ENCODE peak calls at places on chromosomes 6 and 20, in eight cellular contexts. One of them, this sample, is unnamed.

GRCh38 chr20:2652724-2653510 is 485 bp downstream of the NOP56 start:
- DNase-seq in spleen: peak; percentile 95
- DNase-seq in prostate gland: peak; percentile 33
- DNase-seq in CD8-positive, alpha-beta T cell: no peak
- DNase-seq in CD8-positive, alpha-beta memory T cell: peak; percentile 41
- DNase-seq in iPS DF 6.9: no peak
- DNase-seq in lung: no peak
- DNase-seq in MM.1S: peak; percentile 36
- DNase-seq in this sample: no peak

GRCh38 chr20:43238833-43239232 is 49.1 kb upstream of the PTPRT start:
- DNase-seq in prostate gland: no peak
- DNase-seq in CD8-positive, alpha-beta memory T cell: no peak
- DNase-seq in MM.1S: no peak
- DNase-seq in iPS DF 6.9: no peak
- DNase-seq in spleen: no peak
- DNase-seq in CD8-positive, alpha-beta T cell: no peak
- DNase-seq in lung: no peak
- DNase-seq in this sample: no peak

GRCh38 chr20:51220293-51220706 is 197.4 kb upstream of the KCNG1 start:
- DNase-seq in lung: no peak
- DNase-seq in MM.1S: no peak
- DNase-seq in spleen: peak; percentile 80
- DNase-seq in CD8-positive, alpha-beta T cell: peak; percentile 21
- DNase-seq in prostate gland: no peak
- DNase-seq in CD8-positive, alpha-beta memory T cell: peak; percentile 42
- DNase-seq in iPS DF 6.9: peak; percentile 47
- DNase-seq in this sample: peak; percentile 53

GRCh38 chr6:2658788-2659187 is 91.9 kb downstream of the MYLK4 start:
- DNase-seq in spleen: no peak
- DNase-seq in MM.1S: no peak
- DNase-seq in lung: no peak
- DNase-seq in CD8-positive, alpha-beta T cell: no peak
- DNase-seq in prostate gland: no peak
- DNase-seq in CD8-positive, alpha-beta memory T cell: no peak
- DNase-seq in iPS DF 6.9: no peak
- DNase-seq in this sample: no peak

GRCh38 chr20:38132910-38133501 is 32.1 kb downstream of the TGM2 start:
- DNase-seq in iPS DF 6.9: no peak
- DNase-seq in CD8-positive, alpha-beta memory T cell: no peak
- DNase-seq in prostate gland: no peak
- DNase-seq in CD8-positive, alpha-beta T cell: no peak
- DNase-seq in lung: no peak
- DNase-seq in MM.1S: no peak
- DNase-seq in spleen: peak; percentile 23
- DNase-seq in this sample: no peak

GRCh38 chr6:157546366-157546765 is 165.4 kb downstream of the ZDHHC14 start:
- DNase-seq in lung: no peak
- DNase-seq in spleen: no peak
- DNase-seq in CD8-positive, alpha-beta T cell: no peak
- DNase-seq in MM.1S: no peak
- DNase-seq in iPS DF 6.9: no peak
- DNase-seq in prostate gland: no peak
- DNase-seq in CD8-positive, alpha-beta memory T cell: no peak
- DNase-seq in this sample: no peak

GRCh38 chr6:89381031-89381430 is 28.5 kb upstream of the UBE2J1 start:
- DNase-seq in prostate gland: no peak
- DNase-seq in spleen: no peak
- DNase-seq in MM.1S: no peak
- DNase-seq in iPS DF 6.9: no peak
- DNase-seq in lung: no peak
- DNase-seq in CD8-positive, alpha-beta memory T cell: no peak
- DNase-seq in CD8-positive, alpha-beta T cell: no peak
- DNase-seq in this sample: no peak

GRCh38 chr20:10769700-10770099 is 95.9 kb upstream of the JAG1 start:
- DNase-seq in MM.1S: no peak
- DNase-seq in iPS DF 6.9: no peak
- DNase-seq in CD8-positive, alpha-beta memory T cell: no peak
- DNase-seq in CD8-positive, alpha-beta T cell: no peak
- DNase-seq in prostate gland: no peak
- DNase-seq in spleen: no peak
- DNase-seq in lung: no peak
- DNase-seq in this sample: no peak

GRCh38 chr6:129498556-129498940 is 211.4 kb downstream of the ARHGAP18 start:
- DNase-seq in iPS DF 6.9: no peak
- DNase-seq in lung: no peak
- DNase-seq in prostate gland: no peak
- DNase-seq in CD8-positive, alpha-beta T cell: no peak
- DNase-seq in MM.1S: no peak
- DNase-seq in CD8-positive, alpha-beta memory T cell: no peak
- DNase-seq in spleen: no peak
- DNase-seq in this sample: no peak
- H3K4me1 ChIP-seq in iPS DF 6.9: peaks cover 2% of the 10 kb centered on the region
- H3K4me1 ChIP-seq in lung: peaks cover 24% of the 10 kb centered on the region
- H3K4me1 ChIP-seq in prostate gland: no peaks in the 10 kb centered on the region
- H3K4me1 ChIP-seq in CD8-positive, alpha-beta T cell: peaks cover 4% of the 10 kb centered on the region
- H3K4me1 ChIP-seq in MM.1S: peaks cover 26% of the 10 kb centered on the region
- H3K4me1 ChIP-seq in CD8-positive, alpha-beta memory T cell: peaks cover 8% of the 10 kb centered on the region
- H3K4me1 ChIP-seq in spleen: peaks cover 26% of the 10 kb centered on the region
- H3K4me1 ChIP-seq in this sample: peaks cover 47% of the 10 kb centered on the region

GRCh38 chr6:7151381-7151780 is 43.6 kb downstream of the RREB1 start:
- DNase-seq in CD8-positive, alpha-beta T cell: no peak
- DNase-seq in MM.1S: no peak
- DNase-seq in lung: no peak
- DNase-seq in CD8-positive, alpha-beta memory T cell: no peak
- DNase-seq in prostate gland: no peak
- DNase-seq in spleen: no peak
- DNase-seq in iPS DF 6.9: no peak
- DNase-seq in this sample: no peak

GRCh38 chr6:7153807-7154206 is 46.0 kb downstream of the RREB1 start:
- DNase-seq in spleen: no peak
- DNase-seq in iPS DF 6.9: no peak
- DNase-seq in CD8-positive, alpha-beta T cell: no peak
- DNase-seq in MM.1S: no peak
- DNase-seq in CD8-positive, alpha-beta memory T cell: no peak
- DNase-seq in prostate gland: no peak
- DNase-seq in lung: no peak
- DNase-seq in this sample: no peak

GRCh38 chr6:7150381-7151064 is 42.8 kb downstream of the RREB1 start:
- DNase-seq in lung: no peak
- DNase-seq in CD8-positive, alpha-beta T cell: no peak
- DNase-seq in MM.1S: no peak
- DNase-seq in CD8-positive, alpha-beta memory T cell: no peak
- DNase-seq in spleen: no peak
- DNase-seq in prostate gland: no peak
- DNase-seq in iPS DF 6.9: no peak
- DNase-seq in this sample: no peak

GRCh38 chr6:7154341-7155139 is 46.8 kb downstream of the RREB1 start:
- DNase-seq in lung: no peak
- DNase-seq in MM.1S: no peak
- DNase-seq in spleen: no peak
- DNase-seq in CD8-positive, alpha-beta memory T cell: no peak
- DNase-seq in prostate gland: no peak
- DNase-seq in CD8-positive, alpha-beta T cell: no peak
- DNase-seq in iPS DF 6.9: no peak
- DNase-seq in this sample: no peak

GRCh38 chr6:7152467-7152866 is 44.7 kb downstream of the RREB1 start:
- DNase-seq in CD8-positive, alpha-beta memory T cell: no peak
- DNase-seq in MM.1S: no peak
- DNase-seq in prostate gland: no peak
- DNase-seq in spleen: no peak
- DNase-seq in iPS DF 6.9: no peak
- DNase-seq in CD8-positive, alpha-beta T cell: no peak
- DNase-seq in lung: no peak
- DNase-seq in this sample: no peak
- H3K4me1 ChIP-seq in CD8-positive, alpha-beta memory T cell: peaks cover 57% of the 10 kb centered on the region
- H3K4me1 ChIP-seq in MM.1S: peaks cover 54% of the 10 kb centered on the region
- H3K4me1 ChIP-seq in prostate gland: peaks cover 9% of the 10 kb centered on the region
- H3K4me1 ChIP-seq in spleen: peaks cover 85% of the 10 kb centered on the region
- H3K4me1 ChIP-seq in iPS DF 6.9: peaks cover 6% of the 10 kb centered on the region
- H3K4me1 ChIP-seq in CD8-positive, alpha-beta T cell: peaks cover 41% of the 10 kb centered on the region
- H3K4me1 ChIP-seq in lung: peaks cover 22% of the 10 kb centered on the region
- H3K4me1 ChIP-seq in this sample: peaks cover 57% of the 10 kb centered on the region

GRCh38 chr6:35589201-35589739 is 76.6 kb upstream of the TULP1 start:
- DNase-seq in lung: no peak
- DNase-seq in MM.1S: no peak
- DNase-seq in spleen: no peak
- DNase-seq in iPS DF 6.9: no peak
- DNase-seq in CD8-positive, alpha-beta T cell: no peak
- DNase-seq in CD8-positive, alpha-beta memory T cell: no peak
- DNase-seq in prostate gland: no peak
- DNase-seq in this sample: no peak
- H3K4me1 ChIP-seq in lung: peaks cover 40% of the 10 kb centered on the region
- H3K4me1 ChIP-seq in MM.1S: no peaks in the 10 kb centered on the region
- H3K4me1 ChIP-seq in spleen: peaks cover 99% of the 10 kb centered on the region
- H3K4me1 ChIP-seq in iPS DF 6.9: no peaks in the 10 kb centered on the region
- H3K4me1 ChIP-seq in CD8-positive, alpha-beta T cell: peaks cover 84% of the 10 kb centered on the region
- H3K4me1 ChIP-seq in CD8-positive, alpha-beta memory T cell: peaks cover 93% of the 10 kb centered on the region
- H3K4me1 ChIP-seq in prostate gland: peaks cover 28% of the 10 kb centered on the region
- H3K4me1 ChIP-seq in this sample: no peaks in the 10 kb centered on the region

DNA sequence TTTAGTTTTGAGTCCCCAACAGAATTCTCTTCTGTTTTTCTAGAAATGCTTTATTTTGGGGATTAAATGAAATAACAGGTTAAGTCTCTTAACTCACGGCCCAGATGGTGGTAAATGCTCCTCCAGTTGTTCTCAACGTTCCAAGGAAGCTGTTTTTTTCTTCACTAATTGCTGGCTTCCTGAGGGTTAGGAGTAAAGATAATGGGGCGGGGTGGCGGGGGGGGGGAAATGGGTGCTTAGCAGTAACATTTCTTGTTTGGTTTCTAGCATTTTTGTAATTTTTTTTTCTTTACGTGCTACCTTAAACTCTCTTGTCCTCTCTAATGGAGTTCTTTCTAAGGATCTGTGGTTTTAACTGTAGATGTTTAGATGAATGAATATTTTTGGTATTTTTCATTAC is 2.2 kb downstream of the SRSF3 start:
- DNase-seq in MM.1S: no peak
- DNase-seq in spleen: no peak
- DNase-seq in iPS DF 6.9: no peak
- DNase-seq in lung: no peak
- DNase-seq in prostate gland: no peak
- DNase-seq in CD8-positive, alpha-beta T cell: no peak
- DNase-seq in CD8-positive, alpha-beta memory T cell: no peak
- DNase-seq in this sample: peak; percentile 66
- H3K4me1 ChIP-seq in MM.1S: peaks cover 30% of the 10 kb centered on the region
- H3K4me1 ChIP-seq in spleen: peaks cover 75% of the 10 kb centered on the region
- H3K4me1 ChIP-seq in iPS DF 6.9: no peaks in the 10 kb centered on the region
- H3K4me1 ChIP-seq in lung: peaks cover 30% of the 10 kb centered on the region
- H3K4me1 ChIP-seq in prostate gland: no peaks in the 10 kb centered on the region
- H3K4me1 ChIP-seq in CD8-positive, alpha-beta T cell: peaks cover 63% of the 10 kb centered on the region
- H3K4me1 ChIP-seq in CD8-positive, alpha-beta memory T cell: peaks cover 60% of the 10 kb centered on the region
- H3K4me1 ChIP-seq in this sample: peaks cover 42% of the 10 kb centered on the region

DNA sequence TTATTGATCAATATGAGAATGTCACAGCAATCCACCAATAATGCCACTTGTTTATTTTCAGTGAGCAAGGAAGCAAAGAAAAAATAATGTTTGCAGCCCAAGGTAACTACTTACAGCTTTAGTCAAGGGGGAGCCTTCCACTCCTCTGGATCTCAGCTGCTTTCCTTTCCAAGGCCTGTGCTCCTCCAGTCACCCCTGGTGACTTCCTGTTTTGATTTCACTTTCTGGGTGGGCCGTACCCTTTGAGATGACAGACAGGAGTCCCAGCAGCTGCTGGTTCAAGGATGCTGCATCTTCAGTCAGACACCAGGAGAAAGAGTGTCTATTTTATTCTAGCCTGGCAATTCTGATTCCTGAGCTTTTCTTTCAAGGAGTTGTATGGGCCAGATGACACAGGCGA is 5.6 kb upstream of the VNN2 start:
- DNase-seq in prostate gland: no peak
- DNase-seq in CD8-positive, alpha-beta T cell: peak; percentile 3
- DNase-seq in MM.1S: peak; percentile 55
- DNase-seq in spleen: peak; percentile 74
- DNase-seq in CD8-positive, alpha-beta memory T cell: peak; percentile 26
- DNase-seq in iPS DF 6.9: no peak
- DNase-seq in lung: no peak
- DNase-seq in this sample: no peak
- H3K4me1 ChIP-seq in prostate gland: no peaks in the 10 kb centered on the region
- H3K4me1 ChIP-seq in CD8-positive, alpha-beta T cell: peaks cover 35% of the 10 kb centered on the region
- H3K4me1 ChIP-seq in MM.1S: no peaks in the 10 kb centered on the region
- H3K4me1 ChIP-seq in spleen: peaks cover 42% of the 10 kb centered on the region
- H3K4me1 ChIP-seq in CD8-positive, alpha-beta memory T cell: peaks cover 26% of the 10 kb centered on the region
- H3K4me1 ChIP-seq in iPS DF 6.9: no peaks in the 10 kb centered on the region
- H3K4me1 ChIP-seq in lung: no peaks in the 10 kb centered on the region
- H3K4me1 ChIP-seq in this sample: no peaks in the 10 kb centered on the region

GRCh38 chr6:149468179-149468578 is 16.6 kb downstream of the ZC3H12D start:
- DNase-seq in prostate gland: no peak
- DNase-seq in CD8-positive, alpha-beta memory T cell: no peak
- DNase-seq in MM.1S: no peak
- DNase-seq in iPS DF 6.9: no peak
- DNase-seq in lung: no peak
- DNase-seq in spleen: peak; percentile 82
- DNase-seq in CD8-positive, alpha-beta T cell: no peak
- DNase-seq in this sample: no peak
- H3K4me1 ChIP-seq in prostate gland: no peaks in the 10 kb centered on the region
- H3K4me1 ChIP-seq in CD8-positive, alpha-beta memory T cell: peaks cover 28% of the 10 kb centered on the region
- H3K4me1 ChIP-seq in MM.1S: peaks cover 11% of the 10 kb centered on the region
- H3K4me1 ChIP-seq in iPS DF 6.9: no peaks in the 10 kb centered on the region
- H3K4me1 ChIP-seq in lung: no peaks in the 10 kb centered on the region
- H3K4me1 ChIP-seq in spleen: peaks cover 94% of the 10 kb centered on the region
- H3K4me1 ChIP-seq in CD8-positive, alpha-beta T cell: peaks cover 26% of the 10 kb centered on the region
- H3K4me1 ChIP-seq in this sample: no peaks in the 10 kb centered on the region

GRCh38 chr20:57387463-57387862 is 3.7 kb upstream of the RBM38 start:
- DNase-seq in spleen: peak; percentile 76
- DNase-seq in CD8-positive, alpha-beta T cell: no peak
- DNase-seq in prostate gland: no peak
- DNase-seq in CD8-positive, alpha-beta memory T cell: no peak
- DNase-seq in MM.1S: peak; percentile 5
- DNase-seq in lung: no peak
- DNase-seq in iPS DF 6.9: no peak
- DNase-seq in this sample: no peak
- H3K4me1 ChIP-seq in spleen: peaks cover 70% of the 10 kb centered on the region
- H3K4me1 ChIP-seq in CD8-positive, alpha-beta T cell: peaks cover 27% of the 10 kb centered on the region
- H3K4me1 ChIP-seq in prostate gland: no peaks in the 10 kb centered on the region
- H3K4me1 ChIP-seq in CD8-positive, alpha-beta memory T cell: peaks cover 21% of the 10 kb centered on the region
- H3K4me1 ChIP-seq in MM.1S: peaks cover 39% of the 10 kb centered on the region
- H3K4me1 ChIP-seq in lung: no peaks in the 10 kb centered on the region
- H3K4me1 ChIP-seq in iPS DF 6.9: peaks cover 3% of the 10 kb centered on the region
- H3K4me1 ChIP-seq in this sample: peaks cover 19% of the 10 kb centered on the region

GRCh38 chr6:53338304-53338703 is 10.4 kb downstream of the ELOVL5 start:
- DNase-seq in MM.1S: no peak
- DNase-seq in lung: no peak
- DNase-seq in CD8-positive, alpha-beta T cell: no peak
- DNase-seq in iPS DF 6.9: no peak
- DNase-seq in prostate gland: no peak
- DNase-seq in spleen: no peak
- DNase-seq in CD8-positive, alpha-beta memory T cell: no peak
- DNase-seq in this sample: no peak
- H3K4me1 ChIP-seq in MM.1S: peaks cover 45% of the 10 kb centered on the region
- H3K4me1 ChIP-seq in lung: peaks cover 41% of the 10 kb centered on the region
- H3K4me1 ChIP-seq in CD8-positive, alpha-beta T cell: peaks cover 71% of the 10 kb centered on the region
- H3K4me1 ChIP-seq in iPS DF 6.9: peaks cover 1% of the 10 kb centered on the region
- H3K4me1 ChIP-seq in prostate gland: peaks cover 6% of the 10 kb centered on the region
- H3K4me1 ChIP-seq in spleen: peaks cover 92% of the 10 kb centered on the region
- H3K4me1 ChIP-seq in CD8-positive, alpha-beta memory T cell: peaks cover 89% of the 10 kb centered on the region
- H3K4me1 ChIP-seq in this sample: no peaks in the 10 kb centered on the region

DNA sequence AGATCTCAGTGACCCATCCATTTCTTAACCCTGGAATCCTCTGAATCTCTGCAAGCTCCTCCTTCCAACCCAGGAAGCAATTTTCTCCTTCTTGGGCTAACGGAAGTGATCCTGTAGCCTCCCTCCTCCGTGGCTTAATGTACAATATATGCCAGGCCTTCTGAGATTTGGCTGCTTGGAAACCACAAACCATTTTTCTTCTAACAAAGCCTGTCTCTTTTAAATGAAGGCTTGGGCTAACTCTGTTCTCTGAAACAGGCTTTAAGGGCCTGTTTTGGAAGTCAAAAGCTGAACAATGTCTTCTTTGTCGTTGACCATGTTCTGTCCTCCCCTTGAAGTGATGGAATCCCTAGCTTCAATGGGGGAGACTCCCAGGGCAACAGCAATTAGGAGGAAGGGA is 14.9 kb downstream of the FYN start:
- DNase-seq in prostate gland: no peak
- DNase-seq in spleen: no peak
- DNase-seq in lung: no peak
- DNase-seq in iPS DF 6.9: no peak
- DNase-seq in CD8-positive, alpha-beta T cell: no peak
- DNase-seq in CD8-positive, alpha-beta memory T cell: no peak
- DNase-seq in MM.1S: no peak
- DNase-seq in this sample: no peak
- H3K4me1 ChIP-seq in prostate gland: no peaks in the 10 kb centered on the region
- H3K4me1 ChIP-seq in spleen: peaks cover 60% of the 10 kb centered on the region
- H3K4me1 ChIP-seq in lung: peaks cover 7% of the 10 kb centered on the region
- H3K4me1 ChIP-seq in iPS DF 6.9: peaks cover 12% of the 10 kb centered on the region
- H3K4me1 ChIP-seq in CD8-positive, alpha-beta T cell: peaks cover 94% of the 10 kb centered on the region
- H3K4me1 ChIP-seq in CD8-positive, alpha-beta memory T cell: peaks cover 94% of the 10 kb centered on the region
- H3K4me1 ChIP-seq in MM.1S: no peaks in the 10 kb centered on the region
- H3K4me1 ChIP-seq in this sample: no peaks in the 10 kb centered on the region

This sample was measured in SJSA1.